ENCODE peak calls at places on chromosomes 5 and 9, in nine cellular contexts. J is RCC 7860; S is HuH-7; O is NAMALWA; N is activated naive CD4-positive, alpha-beta T cell treated with anti-CD3 and anti-CD28 coated beads, Interleukin-2, amount 50 U/mL, for 16 hours; E is upper lobe of right lung; W is neuronal stem cell; K is H7; C is lower leg skin. G is an unnamed sample.

GRCh38 chr9:110752766-110753165 is 84.2 kb downstream of the MUSK start:
- DNase-seq in J (peak), S (no peak), O (no peak), N (no peak), E (no peak), W (no peak), K (no peak), C (no peak), G (peak)

GRCh38 chr9:22693151-22693550 is 246.5 kb downstream of the DMRTA1 start:
- DNase-seq in J (no peak), S (no peak), O (no peak), N (no peak), E (no peak), W (no peak), K (no peak), C (no peak), G (no peak)

GRCh38 chr5:158553946-158554336 is 545.8 kb downstream of the EBF1 start:
- DNase-seq in J (no peak), S (no peak), O (no peak), N (no peak), E (no peak), W (no peak), K (no peak), C (peak), G (no peak)

GRCh38 chr9:92426501-92426900 is 2.2 kb upstream of the OMD start:
- DNase-seq in J (no peak), S (no peak), O (no peak), N (no peak), E (no peak), W (no peak), K (no peak), C (no peak), G (no peak)

GRCh38 chr9:90449213-90449925 is 193.3 kb downstream of the DIRAS2 start:
- DNase-seq in J (peak), S (no peak), O (no peak), N (no peak), E (no peak), W (no peak), K (no peak), C (no peak), G (no peak)

GRCh38 chr5:76084496-76085285 is 1.5 kb downstream of the SV2C start:
- DNase-seq in J (no peak), S (no peak), O (no peak), N (peak), E (peak), W (peak), K (peak), C (no peak), G (no peak)

GRCh38 chr5:167720676-167721260 is 570.7 kb upstream of the WWC1 start:
- DNase-seq in J (no peak), S (no peak), O (no peak), N (no peak), E (no peak), W (no peak), K (no peak), C (no peak), G (no peak)

GRCh38 chr5:54882841-54883240 is 102.6 kb downstream of the ESM1 start:
- DNase-seq in J (no peak), S (no peak), O (no peak), N (no peak), E (no peak), W (no peak), K (no peak), C (no peak), G (no peak)

GRCh38 chr5:54644226-54644625 is 126.7 kb downstream of the SNX18 start:
- DNase-seq in J (peak), S (no peak), O (no peak), N (no peak), E (no peak), W (no peak), K (no peak), C (no peak), G (peak)